ENCODE peak calls at places on chromosomes 12 and 14, in four cellular contexts. A is stimulated activated CD8-positive, alpha-beta memory T cell treated with anti-CD3 and anti-CD28 coated beads, Interleukin-7, amount 100 ng/mL, for 4 hours; U is epithelial cell of esophagus; S is OCI-LY7. J is an unnamed sample.

GRCh38 chr12:64998327-64999156 is 122.6 kb downstream of the WIF1 start:
- DNase-seq in A (no peak), U (peak), S (no peak), J (no peak)

GRCh38 chr12:122031342-122032216 is 9.9 kb downstream of the BCL7A start:
- DNase-seq in A (peak), U (peak), S (peak), J (peak)

GRCh38 chr14:88868558-88869159 is 44.2 kb downstream of the TTC8 start:
- DNase-seq in A (no peak), U (peak), S (peak), J (peak)

GRCh38 chr12:130214686-130215370 is 52.6 kb downstream of the FZD10 start:
- DNase-seq in A (no peak), U (peak), S (no peak), J (no peak)

GRCh38 chr12:3148366-3149000 is 71.3 kb downstream of the TSPAN9 start:
- DNase-seq in A (no peak), U (no peak), S (no peak), J (no peak)

GRCh38 chr14:50967104-50967503 is 22.8 kb upstream of the PYGL start:
- DNase-seq in A (no peak), U (no peak), S (no peak), J (no peak)

GRCh38 chr14:23052182-23052623 is 5.1 kb downstream of the CDH24 start:
- DNase-seq in A (no peak), U (peak), S (no peak), J (no peak)

GRCh38 chr12:5524769-5525436 is 93.0 kb downstream of the NTF3 start:
- DNase-seq in A (no peak), U (no peak), S (no peak), J (no peak)

GRCh38 chr12:124667671-124668337 is 100.4 kb upstream of the NCOR2 start:
- DNase-seq in A (no peak), U (peak), S (no peak), J (peak)

J was measured in NCI-H345.